ENCODE peak calls at places on chromosomes 6 and 20, in four cellular contexts. M is sciatic nerve, Y is natural killer cell, J is Right ventricle myocardium superior. X is an unnamed sample.

GRCh38 chr6:93393554-93394074 is 25.7 kb downstream of the EPHA7 start:
- ATAC-seq in M (no peak), Y (no peak), J (no peak), X (no peak)

GRCh38 chr20:56988446-56988845 is 278.0 kb downstream of the BMP7 start:
- ATAC-seq in M (no peak), Y (no peak), J (no peak), X (no peak)

GRCh38 chr20:32528905-32529670 is 56.0 kb downstream of the NOL4L start:
- ATAC-seq in M (no peak), Y (no peak), J (no peak), X (no peak)

GRCh38 chr6:63140682-63141318 is 70.5 kb upstream of the FKBP1C start:
- ATAC-seq in M (no peak), Y (no peak), J (no peak), X (no peak)

GRCh38 chr20:4060054-4060795 is 44.9 kb upstream of the RNF24 start:
- ATAC-seq in M (peak; percentile 47), Y (no peak), J (peak; percentile 42), X (no peak)

GRCh38 chr6:163828038-163828790 is 413.7 kb downstream of the QKI start:
- ATAC-seq in M (peak; percentile 66), Y (no peak), J (peak; percentile 65), X (no peak)

GRCh38 chr6:92408350-92408749 is 1011.0 kb downstream of the EPHA7 start:
- ATAC-seq in M (no peak), Y (no peak), J (no peak), X (no peak)

GRCh38 chr20:58645277-58645968 is 5.7 kb upstream of the STX16 start:
- ATAC-seq in M (peak; percentile 47), Y (no peak), J (no peak), X (peak; percentile 38)

GRCh38 chr6:143478479-143479062 is 28.0 kb downstream of the PEX3 start:
- ATAC-seq in M (no peak), Y (no peak), J (no peak), X (no peak)

GRCh38 chr6:32977953-32978324 is 9.5 kb downstream of the BRD2 start:
- ATAC-seq in M (no peak), Y (no peak), J (no peak), X (no peak)

GRCh38 chr6:144346719-144347446 is 61.7 kb downstream of the UTRN start:
- ATAC-seq in M (no peak), Y (no peak), J (no peak), X (peak; percentile 20)

GRCh38 chr20:63433756-63434531 is 38.5 kb downstream of the KCNQ2 start:
- ATAC-seq in M (no peak), Y (no peak), J (no peak), X (peak; percentile 31)

GRCh38 chr6:53628354-53629119 is 37.0 kb downstream of the KLHL31 start:
- ATAC-seq in M (peak; percentile 50), Y (no peak), J (no peak), X (no peak)

GRCh38 chr6:163489584-163489983 is 75.1 kb downstream of the QKI start:
- ATAC-seq in M (no peak), Y (no peak), J (no peak), X (no peak)

GRCh38 chr6:28207244-28208179 is 17.6 kb upstream of the ZSCAN9 start:
- ATAC-seq in M (no peak), Y (no peak), J (peak; percentile 45), X (peak; percentile 53)

GRCh38 chr6:159899994-159900745 is 9.4 kb downstream of the MAS1 start:
- ATAC-seq in M (no peak), Y (no peak), J (no peak), X (no peak)

GRCh38 chr6:73965408-73966145 is 269.6 kb downstream of the CD109 start:
- ATAC-seq in M (peak; percentile 38), Y (no peak), J (peak; percentile 56), X (no peak)